ENCODE peak calls at places on chromosomes 11 and 22, in five cellular contexts. One of them, this sample, is unnamed.

GRCh38 chr11:16928052-16928451 is 86.2 kb downstream of the PLEKHA7 start:
- DNase-seq in IMR-90: no peak
- DNase-seq in psoas muscle: no peak
- DNase-seq in hypothalamus: no peak
- DNase-seq in mammary epithelial cell: no peak
- DNase-seq in this sample: no peak

GRCh38 chr11:60887531-60887930 is 18.9 kb downstream of the PRPF19 start:
- DNase-seq in psoas muscle: peak
- DNase-seq in IMR-90: peak
- DNase-seq in hypothalamus: no peak
- DNase-seq in mammary epithelial cell: peak
- DNase-seq in this sample: peak

GRCh38 chr11:119306373-119306890 is 10.5 kb downstream of the MCAM start:
- DNase-seq in IMR-90: peak
- DNase-seq in mammary epithelial cell: no peak
- DNase-seq in psoas muscle: peak
- DNase-seq in hypothalamus: no peak
- DNase-seq in this sample: no peak

GRCh38 chr22:35018995-35019394 is 47.0 kb upstream of the ISX start:
- DNase-seq in mammary epithelial cell: no peak
- DNase-seq in IMR-90: no peak
- DNase-seq in psoas muscle: no peak
- DNase-seq in hypothalamus: no peak
- DNase-seq in this sample: no peak

GRCh38 chr11:1360835-1361357 is 28.8 kb upstream of the BRSK2 start:
- DNase-seq in IMR-90: no peak
- DNase-seq in psoas muscle: no peak
- DNase-seq in hypothalamus: no peak
- DNase-seq in mammary epithelial cell: no peak
- DNase-seq in this sample: no peak

GRCh38 chr22:23984430-23984829 is 4.5 kb downstream of the GSTT2 start:
- DNase-seq in hypothalamus: no peak
- DNase-seq in IMR-90: peak
- DNase-seq in psoas muscle: no peak
- DNase-seq in mammary epithelial cell: peak
- DNase-seq in this sample: peak

GRCh38 chr22:38131399-38131798 is 20.9 kb upstream of the BAIAP2L2 start:
- DNase-seq in psoas muscle: no peak
- DNase-seq in IMR-90: no peak
- DNase-seq in mammary epithelial cell: no peak
- DNase-seq in hypothalamus: no peak
- DNase-seq in this sample: no peak

GRCh38 chr11:42179211-42179610 is 719.8 kb upstream of the LRRC4C start:
- DNase-seq in IMR-90: no peak
- DNase-seq in hypothalamus: no peak
- DNase-seq in psoas muscle: no peak
- DNase-seq in mammary epithelial cell: no peak
- DNase-seq in this sample: no peak

GRCh38 chr22:17867160-17867785 is 93.0 kb upstream of the BID start:
- DNase-seq in psoas muscle: no peak
- DNase-seq in mammary epithelial cell: no peak
- DNase-seq in hypothalamus: peak
- DNase-seq in IMR-90: no peak
- DNase-seq in this sample: no peak

GRCh38 chr11:25183436-25183835 is 686.6 kb downstream of the LUZP2 start:
- DNase-seq in IMR-90: no peak
- DNase-seq in psoas muscle: no peak
- DNase-seq in mammary epithelial cell: no peak
- DNase-seq in hypothalamus: no peak
- DNase-seq in this sample: no peak

GRCh38 chr11:14273885-14274284 is 85.1 kb downstream of the RRAS2 start:
- DNase-seq in mammary epithelial cell: no peak
- DNase-seq in psoas muscle: no peak
- DNase-seq in hypothalamus: no peak
- DNase-seq in IMR-90: peak
- DNase-seq in this sample: no peak

GRCh38 chr11:76626266-76626665 is 44.3 kb downstream of the LRRC32 start:
- DNase-seq in IMR-90: no peak
- DNase-seq in psoas muscle: no peak
- DNase-seq in mammary epithelial cell: no peak
- DNase-seq in hypothalamus: no peak
- DNase-seq in this sample: no peak

GRCh38 chr11:65712633-65713076 is 603 bp downstream of the KAT5 start:
- DNase-seq in IMR-90: no peak
- DNase-seq in hypothalamus: no peak
- DNase-seq in mammary epithelial cell: no peak
- DNase-seq in psoas muscle: no peak
- DNase-seq in this sample: no peak

GRCh38 chr11:94574193-94574961 is 7.2 kb downstream of the PIWIL4 start:
- DNase-seq in mammary epithelial cell: peak
- DNase-seq in IMR-90: peak
- DNase-seq in hypothalamus: no peak
- DNase-seq in psoas muscle: peak
- DNase-seq in this sample: no peak

GRCh38 chr11:19602906-19603305 is 109.7 kb upstream of the NAV2 start:
- DNase-seq in mammary epithelial cell: no peak
- DNase-seq in IMR-90: no peak
- DNase-seq in psoas muscle: no peak
- DNase-seq in hypothalamus: no peak
- DNase-seq in this sample: no peak

GRCh38 chr22:43126506-43127165 is 16.1 kb downstream of the BIK start:
- DNase-seq in psoas muscle: no peak
- DNase-seq in mammary epithelial cell: peak
- DNase-seq in IMR-90: peak
- DNase-seq in hypothalamus: no peak
- DNase-seq in this sample: peak

This sample was measured in epithelial cell of esophagus.